ENCODE peak calls at places on chromosomes 13 and 19, in nine cellular contexts. One of them, this sample, is unnamed.

GRCh38 chr13:53151692-53152421 is 123.2 kb downstream of the OLFM4 start:
- DNase-seq in cardiac fibroblast: peak
- DNase-seq in cardiac muscle cell: peak
- DNase-seq in esophagus squamous epithelium: no peak
- DNase-seq in nephron progenitor cell: peak
- DNase-seq in BJ: no peak
- DNase-seq in activated B cell treated with CpG ODN at 0.5 μM for 24 hours: no peak
- DNase-seq in transverse colon: peak
- DNase-seq in endothelial cell: peak
- DNase-seq in this sample: peak

GRCh38 chr13:69296130-69296529 is 811.5 kb upstream of the ATXN8OS start:
- DNase-seq in cardiac fibroblast: no peak
- DNase-seq in cardiac muscle cell: no peak
- DNase-seq in esophagus squamous epithelium: no peak
- DNase-seq in nephron progenitor cell: no peak
- DNase-seq in BJ: no peak
- DNase-seq in activated B cell treated with CpG ODN at 0.5 μM for 24 hours: no peak
- DNase-seq in transverse colon: no peak
- DNase-seq in endothelial cell: no peak
- DNase-seq in this sample: no peak

GRCh38 chr19:46035986-46036744 is 4.6 kb downstream of the IGFL4 start:
- DNase-seq in cardiac fibroblast: no peak
- DNase-seq in cardiac muscle cell: no peak
- DNase-seq in esophagus squamous epithelium: no peak
- DNase-seq in nephron progenitor cell: no peak
- DNase-seq in BJ: no peak
- DNase-seq in activated B cell treated with CpG ODN at 0.5 μM for 24 hours: no peak
- DNase-seq in transverse colon: no peak
- DNase-seq in endothelial cell: no peak
- DNase-seq in this sample: no peak

GRCh38 chr13:41107104-41107571 is 25.5 kb downstream of the KBTBD6 start:
- DNase-seq in cardiac fibroblast: no peak
- DNase-seq in cardiac muscle cell: no peak
- DNase-seq in esophagus squamous epithelium: no peak
- DNase-seq in nephron progenitor cell: no peak
- DNase-seq in BJ: no peak
- DNase-seq in activated B cell treated with CpG ODN at 0.5 μM for 24 hours: no peak
- DNase-seq in transverse colon: no peak
- DNase-seq in endothelial cell: no peak
- DNase-seq in this sample: no peak

GRCh38 chr13:46675016-46675415 is 121.9 kb downstream of the ESD start:
- DNase-seq in cardiac fibroblast: no peak
- DNase-seq in cardiac muscle cell: no peak
- DNase-seq in esophagus squamous epithelium: no peak
- DNase-seq in nephron progenitor cell: no peak
- DNase-seq in BJ: no peak
- DNase-seq in activated B cell treated with CpG ODN at 0.5 μM for 24 hours: no peak
- DNase-seq in transverse colon: no peak
- DNase-seq in endothelial cell: no peak
- DNase-seq in this sample: no peak

GRCh38 chr19:3062165-3063105 is at the start of gene TLE5:
- DNase-seq in cardiac fibroblast: peak
- DNase-seq in cardiac muscle cell: peak
- DNase-seq in esophagus squamous epithelium: no peak
- DNase-seq in nephron progenitor cell: peak
- DNase-seq in BJ: no peak
- DNase-seq in activated B cell treated with CpG ODN at 0.5 μM for 24 hours: peak
- DNase-seq in transverse colon: peak
- DNase-seq in endothelial cell: peak
- DNase-seq in this sample: peak

GRCh38 chr13:91045351-91046034 is 302.0 kb upstream of the MIR17HG start:
- DNase-seq in cardiac fibroblast: no peak
- DNase-seq in cardiac muscle cell: peak
- DNase-seq in esophagus squamous epithelium: no peak
- DNase-seq in nephron progenitor cell: no peak
- DNase-seq in BJ: no peak
- DNase-seq in activated B cell treated with CpG ODN at 0.5 μM for 24 hours: no peak
- DNase-seq in transverse colon: no peak
- DNase-seq in endothelial cell: peak
- DNase-seq in this sample: no peak

GRCh38 chr13:50587839-50588373 is 255.6 kb downstream of the DLEU7 start:
- DNase-seq in cardiac fibroblast: no peak
- DNase-seq in cardiac muscle cell: peak
- DNase-seq in esophagus squamous epithelium: no peak
- DNase-seq in nephron progenitor cell: no peak
- DNase-seq in BJ: no peak
- DNase-seq in activated B cell treated with CpG ODN at 0.5 μM for 24 hours: no peak
- DNase-seq in transverse colon: no peak
- DNase-seq in endothelial cell: no peak
- DNase-seq in this sample: no peak

GRCh38 chr19:51698296-51698695 is 5.2 kb downstream of the SPACA6 start:
- DNase-seq in cardiac fibroblast: peak
- DNase-seq in cardiac muscle cell: no peak
- DNase-seq in esophagus squamous epithelium: no peak
- DNase-seq in nephron progenitor cell: no peak
- DNase-seq in BJ: no peak
- DNase-seq in activated B cell treated with CpG ODN at 0.5 μM for 24 hours: no peak
- DNase-seq in transverse colon: no peak
- DNase-seq in endothelial cell: no peak
- DNase-seq in this sample: no peak

DNA sequence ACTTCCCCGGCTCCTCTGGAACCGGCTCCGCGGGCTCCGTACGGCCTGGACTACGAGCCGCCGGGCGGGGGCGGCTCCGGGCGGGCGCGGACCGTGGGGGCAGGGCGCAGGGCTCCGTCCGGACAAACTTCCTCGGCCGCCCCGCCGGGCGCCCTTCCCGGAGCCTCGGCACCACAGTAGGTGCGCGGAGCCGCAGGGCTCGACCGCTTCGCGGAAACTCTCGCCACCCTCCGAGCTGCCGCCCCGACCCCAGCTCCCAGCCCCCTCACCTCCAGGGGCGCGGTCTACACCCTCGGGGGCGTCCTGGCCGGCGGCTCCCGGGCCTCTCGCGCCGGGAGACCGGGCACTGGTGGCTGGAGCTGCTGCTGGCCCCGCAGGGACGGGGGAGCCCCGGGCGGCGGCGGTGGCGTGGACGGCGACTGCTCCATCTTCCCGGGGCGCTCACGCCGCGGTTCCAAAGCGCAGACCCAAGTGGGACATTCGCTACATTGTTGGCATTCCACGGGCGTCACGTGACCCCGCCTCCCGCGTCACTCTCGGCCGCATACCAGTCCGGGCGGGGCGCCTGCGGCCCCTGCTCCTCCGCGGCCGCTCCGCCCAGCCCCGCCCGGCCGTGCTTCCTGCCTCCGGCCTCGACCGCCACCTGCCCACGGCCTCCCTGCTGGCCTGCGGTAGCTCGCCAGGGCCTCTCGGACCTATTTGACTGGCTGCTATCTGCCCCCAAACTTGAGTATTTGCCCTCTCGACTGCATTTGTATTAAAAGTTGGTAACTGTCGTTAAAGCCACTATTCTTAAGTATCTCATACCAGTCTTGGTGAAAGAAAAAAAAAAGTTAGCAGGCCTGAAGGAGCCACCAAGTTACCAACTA is at the start of gene LATS2:
- DNase-seq in cardiac fibroblast: peak
- DNase-seq in cardiac muscle cell: peak
- DNase-seq in esophagus squamous epithelium: peak
- DNase-seq in nephron progenitor cell: peak
- DNase-seq in BJ: peak
- DNase-seq in activated B cell treated with CpG ODN at 0.5 μM for 24 hours: peak
- DNase-seq in transverse colon: peak
- DNase-seq in endothelial cell: peak
- DNase-seq in this sample: peak
- TF ChIP-seq CTCF in cardiac fibroblast: no peak
- TF ChIP-seq CTCF in cardiac muscle cell: peak
- TF ChIP-seq CTCF in esophagus squamous epithelium: peak
- TF ChIP-seq CTCF in nephron progenitor cell: no peak
- TF ChIP-seq CTCF in BJ: peak
- TF ChIP-seq CTCF in activated B cell treated with CpG ODN at 0.5 μM for 24 hours: no peak
- TF ChIP-seq CTCF in transverse colon: peak
- TF ChIP-seq CTCF in endothelial cell: no peak
- TF ChIP-seq CTCF in this sample: no peak

GRCh38 chr13:102729560-102730275 is 34.9 kb upstream of the METTL21C start:
- DNase-seq in cardiac fibroblast: peak
- DNase-seq in cardiac muscle cell: peak
- DNase-seq in esophagus squamous epithelium: no peak
- DNase-seq in nephron progenitor cell: no peak
- DNase-seq in BJ: no peak
- DNase-seq in activated B cell treated with CpG ODN at 0.5 μM for 24 hours: no peak
- DNase-seq in transverse colon: no peak
- DNase-seq in endothelial cell: no peak
- DNase-seq in this sample: no peak

GRCh38 chr13:102721800-102722231 is 27.0 kb upstream of the METTL21C start:
- DNase-seq in cardiac fibroblast: peak
- DNase-seq in cardiac muscle cell: peak
- DNase-seq in esophagus squamous epithelium: no peak
- DNase-seq in nephron progenitor cell: no peak
- DNase-seq in BJ: peak
- DNase-seq in activated B cell treated with CpG ODN at 0.5 μM for 24 hours: no peak
- DNase-seq in transverse colon: no peak
- DNase-seq in endothelial cell: no peak
- DNase-seq in this sample: peak

GRCh38 chr13:102726430-102726829 is 31.6 kb upstream of the METTL21C start:
- DNase-seq in cardiac fibroblast: no peak
- DNase-seq in cardiac muscle cell: no peak
- DNase-seq in esophagus squamous epithelium: no peak
- DNase-seq in nephron progenitor cell: no peak
- DNase-seq in BJ: no peak
- DNase-seq in activated B cell treated with CpG ODN at 0.5 μM for 24 hours: no peak
- DNase-seq in transverse colon: no peak
- DNase-seq in endothelial cell: no peak
- DNase-seq in this sample: no peak

GRCh38 chr13:102724923-102725322 is 30.1 kb upstream of the METTL21C start:
- DNase-seq in cardiac fibroblast: peak
- DNase-seq in cardiac muscle cell: peak
- DNase-seq in esophagus squamous epithelium: no peak
- DNase-seq in nephron progenitor cell: no peak
- DNase-seq in BJ: no peak
- DNase-seq in activated B cell treated with CpG ODN at 0.5 μM for 24 hours: no peak
- DNase-seq in transverse colon: no peak
- DNase-seq in endothelial cell: no peak
- DNase-seq in this sample: no peak
- TF ChIP-seq CTCF in cardiac fibroblast: peak
- TF ChIP-seq CTCF in cardiac muscle cell: peak
- TF ChIP-seq CTCF in esophagus squamous epithelium: peak
- TF ChIP-seq CTCF in nephron progenitor cell: no peak
- TF ChIP-seq CTCF in BJ: peak
- TF ChIP-seq CTCF in activated B cell treated with CpG ODN at 0.5 μM for 24 hours: no peak
- TF ChIP-seq CTCF in transverse colon: no peak
- TF ChIP-seq CTCF in endothelial cell: no peak
- TF ChIP-seq CTCF in this sample: peak

DNA sequence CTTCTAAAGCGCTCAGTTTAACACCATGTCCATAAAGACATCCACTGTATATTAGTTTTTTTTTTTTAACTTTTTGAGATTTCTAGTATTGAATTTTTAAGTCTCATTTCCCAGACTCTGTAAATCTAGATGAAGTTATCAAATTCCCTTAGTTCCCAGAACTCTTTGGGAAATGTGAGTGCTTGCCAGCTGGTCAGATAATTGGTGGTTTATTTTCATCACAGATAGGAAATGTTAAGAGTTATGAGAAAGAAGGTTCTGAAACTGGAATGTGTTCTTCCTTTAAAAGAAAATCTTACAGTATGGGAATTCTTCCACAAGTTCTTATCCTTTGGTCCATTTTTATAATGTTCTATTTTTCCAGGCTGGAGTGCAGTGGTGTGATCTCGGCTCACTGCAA is 163.0 kb upstream of the RNF113B start:
- DNase-seq in cardiac fibroblast: no peak
- DNase-seq in cardiac muscle cell: peak
- DNase-seq in esophagus squamous epithelium: no peak
- DNase-seq in nephron progenitor cell: no peak
- DNase-seq in BJ: no peak
- DNase-seq in activated B cell treated with CpG ODN at 0.5 μM for 24 hours: no peak
- DNase-seq in transverse colon: no peak
- DNase-seq in endothelial cell: no peak
- DNase-seq in this sample: no peak
- TF ChIP-seq CTCF in cardiac fibroblast: no peak
- TF ChIP-seq CTCF in cardiac muscle cell: no peak
- TF ChIP-seq CTCF in esophagus squamous epithelium: no peak
- TF ChIP-seq CTCF in nephron progenitor cell: no peak
- TF ChIP-seq CTCF in BJ: no peak
- TF ChIP-seq CTCF in activated B cell treated with CpG ODN at 0.5 μM for 24 hours: no peak
- TF ChIP-seq CTCF in transverse colon: no peak
- TF ChIP-seq CTCF in endothelial cell: no peak
- TF ChIP-seq CTCF in this sample: no peak

DNA sequence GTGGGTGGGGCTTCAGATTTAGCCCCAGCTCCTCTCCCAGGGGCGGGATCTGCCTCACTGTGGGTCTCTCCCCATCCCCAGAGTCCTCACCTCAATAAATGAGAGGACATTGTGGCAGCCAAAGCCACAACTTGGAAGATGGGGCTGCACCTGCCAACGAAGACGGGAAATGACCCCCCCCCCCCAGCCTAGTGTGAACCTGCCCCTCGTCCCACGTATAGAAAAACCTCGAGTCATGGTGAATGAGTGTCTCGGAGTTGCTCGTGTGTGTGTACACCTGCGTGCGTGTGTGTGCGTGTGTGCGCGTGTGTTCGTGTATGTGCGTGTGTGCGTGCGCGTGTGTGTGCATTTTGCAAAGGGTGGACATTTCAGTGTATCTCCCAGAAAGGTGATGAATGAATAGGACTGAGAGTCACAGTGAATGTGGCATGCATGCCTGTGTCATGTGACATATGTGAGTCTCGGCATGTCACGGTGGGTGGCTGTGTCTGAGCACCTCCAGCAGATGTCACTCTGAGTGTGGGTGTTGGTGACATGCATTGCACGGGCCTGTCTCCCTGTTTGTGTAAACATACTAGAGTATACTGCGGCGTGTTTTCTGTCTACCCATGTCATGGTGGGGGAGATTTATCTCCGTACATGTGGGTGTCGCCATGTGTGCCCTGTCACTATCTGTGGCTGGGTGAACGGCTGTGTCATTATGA is 1.5 kb upstream of the TRAPPC5 start:
- DNase-seq in cardiac fibroblast: no peak
- DNase-seq in cardiac muscle cell: no peak
- DNase-seq in esophagus squamous epithelium: no peak
- DNase-seq in nephron progenitor cell: no peak
- DNase-seq in BJ: no peak
- DNase-seq in activated B cell treated with CpG ODN at 0.5 μM for 24 hours: peak
- DNase-seq in transverse colon: peak
- DNase-seq in endothelial cell: no peak
- DNase-seq in this sample: no peak
- TF ChIP-seq CTCF in cardiac fibroblast: no peak
- TF ChIP-seq CTCF in cardiac muscle cell: no peak
- TF ChIP-seq CTCF in esophagus squamous epithelium: no peak
- TF ChIP-seq CTCF in nephron progenitor cell: no peak
- TF ChIP-seq CTCF in BJ: no peak
- TF ChIP-seq CTCF in activated B cell treated with CpG ODN at 0.5 μM for 24 hours: no peak
- TF ChIP-seq CTCF in transverse colon: no peak
- TF ChIP-seq CTCF in endothelial cell: no peak
- TF ChIP-seq CTCF in this sample: no peak

GRCh38 chr13:94595943-94596574 is at the start of gene TGDS:
- DNase-seq in cardiac fibroblast: peak
- DNase-seq in cardiac muscle cell: peak
- DNase-seq in esophagus squamous epithelium: peak
- DNase-seq in nephron progenitor cell: peak
- DNase-seq in BJ: peak
- DNase-seq in activated B cell treated with CpG ODN at 0.5 μM for 24 hours: peak
- DNase-seq in transverse colon: peak
- DNase-seq in endothelial cell: peak
- DNase-seq in this sample: peak
- TF ChIP-seq CTCF in cardiac fibroblast: no peak
- TF ChIP-seq CTCF in cardiac muscle cell: no peak
- TF ChIP-seq CTCF in esophagus squamous epithelium: no peak
- TF ChIP-seq CTCF in nephron progenitor cell: no peak
- TF ChIP-seq CTCF in BJ: no peak
- TF ChIP-seq CTCF in activated B cell treated with CpG ODN at 0.5 μM for 24 hours: no peak
- TF ChIP-seq CTCF in transverse colon: peak
- TF ChIP-seq CTCF in endothelial cell: no peak
- TF ChIP-seq CTCF in this sample: no peak

This sample was measured in natural killer cell.